ENCODE peak calls at places on chromosomes 2 and 18, in seven cellular contexts. One of them, this sample, is unnamed.

GRCh38 chr2:102657770-102658169 is 38.4 kb downstream of the SLC9A2 start:
- DNase-seq in Peyer's patch: no peak
- DNase-seq in left ventricle myocardium inferior: no peak
- DNase-seq in sigmoid colon: no peak
- DNase-seq in lower lobe of right lung: no peak
- DNase-seq in GM23248: no peak
- DNase-seq in CD8-positive, alpha-beta T cell: no peak
- DNase-seq in this sample: no peak

GRCh38 chr18:3581890-3582289 is 131.9 kb downstream of the TGIF1 start:
- DNase-seq in Peyer's patch: no peak
- DNase-seq in sigmoid colon: no peak
- DNase-seq in CD8-positive, alpha-beta T cell: no peak
- DNase-seq in left ventricle myocardium inferior: no peak
- DNase-seq in GM23248: no peak
- DNase-seq in lower lobe of right lung: no peak
- DNase-seq in this sample: no peak

GRCh38 chr2:217338306-217338916 is 478.5 kb upstream of the TNP1 start:
- DNase-seq in CD8-positive, alpha-beta T cell: no peak
- DNase-seq in GM23248: peak; percentile 92
- DNase-seq in lower lobe of right lung: no peak
- DNase-seq in Peyer's patch: no peak
- DNase-seq in left ventricle myocardium inferior: no peak
- DNase-seq in sigmoid colon: peak; percentile 78
- DNase-seq in this sample: no peak

GRCh38 chr18:12338382-12338781 is 30.3 kb downstream of the TUBB6 start:
- DNase-seq in Peyer's patch: no peak
- DNase-seq in lower lobe of right lung: no peak
- DNase-seq in sigmoid colon: peak; percentile 19
- DNase-seq in GM23248: no peak
- DNase-seq in left ventricle myocardium inferior: no peak
- DNase-seq in CD8-positive, alpha-beta T cell: no peak
- DNase-seq in this sample: no peak

GRCh38 chr2:99112617-99113016 is 28.9 kb upstream of the C2orf15 start:
- DNase-seq in left ventricle myocardium inferior: no peak
- DNase-seq in CD8-positive, alpha-beta T cell: no peak
- DNase-seq in lower lobe of right lung: no peak
- DNase-seq in GM23248: no peak
- DNase-seq in sigmoid colon: no peak
- DNase-seq in Peyer's patch: no peak
- DNase-seq in this sample: no peak

GRCh38 chr2:96795076-96795475 is 21.0 kb upstream of the CNNM3 start:
- DNase-seq in Peyer's patch: no peak
- DNase-seq in GM23248: no peak
- DNase-seq in lower lobe of right lung: no peak
- DNase-seq in left ventricle myocardium inferior: no peak
- DNase-seq in sigmoid colon: peak; percentile 35
- DNase-seq in CD8-positive, alpha-beta T cell: no peak
- DNase-seq in this sample: no peak

GRCh38 chr2:99340669-99341236 is 3.6 kb downstream of the EIF5B start:
- DNase-seq in GM23248: peak; percentile 17
- DNase-seq in lower lobe of right lung: no peak
- DNase-seq in CD8-positive, alpha-beta T cell: no peak
- DNase-seq in sigmoid colon: no peak
- DNase-seq in Peyer's patch: no peak
- DNase-seq in left ventricle myocardium inferior: no peak
- DNase-seq in this sample: no peak

GRCh38 chr18:3706279-3707097 is 256.5 kb downstream of the TGIF1 start:
- DNase-seq in lower lobe of right lung: no peak
- DNase-seq in Peyer's patch: no peak
- DNase-seq in CD8-positive, alpha-beta T cell: no peak
- DNase-seq in GM23248: peak; percentile 25
- DNase-seq in left ventricle myocardium inferior: no peak
- DNase-seq in sigmoid colon: no peak
- DNase-seq in this sample: no peak

GRCh38 chr2:165801176-165801575 is 7.1 kb upstream of the GALNT3 start:
- DNase-seq in lower lobe of right lung: no peak
- DNase-seq in sigmoid colon: no peak
- DNase-seq in GM23248: no peak
- DNase-seq in left ventricle myocardium inferior: no peak
- DNase-seq in CD8-positive, alpha-beta T cell: no peak
- DNase-seq in Peyer's patch: no peak
- DNase-seq in this sample: no peak

GRCh38 chr2:79994161-79994560 is 310.4 kb downstream of the LRRTM1 start:
- DNase-seq in left ventricle myocardium inferior: no peak
- DNase-seq in CD8-positive, alpha-beta T cell: no peak
- DNase-seq in sigmoid colon: no peak
- DNase-seq in lower lobe of right lung: no peak
- DNase-seq in Peyer's patch: no peak
- DNase-seq in GM23248: no peak
- DNase-seq in this sample: no peak

GRCh38 chr2:214410128-214410775 is 602 bp upstream of the VWC2L start:
- DNase-seq in left ventricle myocardium inferior: no peak
- DNase-seq in GM23248: no peak
- DNase-seq in lower lobe of right lung: no peak
- DNase-seq in sigmoid colon: no peak
- DNase-seq in Peyer's patch: no peak
- DNase-seq in CD8-positive, alpha-beta T cell: no peak
- DNase-seq in this sample: no peak

GRCh38 chr2:127807678-127808353 is 3.2 kb downstream of the WDR33 start:
- DNase-seq in left ventricle myocardium inferior: no peak
- DNase-seq in GM23248: peak; percentile 25
- DNase-seq in lower lobe of right lung: no peak
- DNase-seq in CD8-positive, alpha-beta T cell: no peak
- DNase-seq in Peyer's patch: no peak
- DNase-seq in sigmoid colon: no peak
- DNase-seq in this sample: no peak
- H3K4me1 ChIP-seq in left ventricle myocardium inferior: peaks cover 85% of the 10 kb centered on the region
- H3K4me1 ChIP-seq in GM23248: peaks cover 13% of the 10 kb centered on the region
- H3K4me1 ChIP-seq in lower lobe of right lung: peaks cover 67% of the 10 kb centered on the region
- H3K4me1 ChIP-seq in CD8-positive, alpha-beta T cell: peaks cover 58% of the 10 kb centered on the region
- H3K4me1 ChIP-seq in Peyer's patch: peaks cover 4% of the 10 kb centered on the region
- H3K4me1 ChIP-seq in sigmoid colon: no peaks in the 10 kb centered on the region
- H3K4me1 ChIP-seq in this sample: peaks cover 52% of the 10 kb centered on the region

GRCh38 chr18:10119991-10120390 is 206.2 kb downstream of the VAPA start:
- DNase-seq in CD8-positive, alpha-beta T cell: no peak
- DNase-seq in GM23248: no peak
- DNase-seq in left ventricle myocardium inferior: no peak
- DNase-seq in Peyer's patch: no peak
- DNase-seq in sigmoid colon: no peak
- DNase-seq in lower lobe of right lung: no peak
- DNase-seq in this sample: no peak

GRCh38 chr18:10119528-10119927 is 205.7 kb downstream of the VAPA start:
- DNase-seq in CD8-positive, alpha-beta T cell: no peak
- DNase-seq in sigmoid colon: no peak
- DNase-seq in lower lobe of right lung: no peak
- DNase-seq in left ventricle myocardium inferior: no peak
- DNase-seq in GM23248: no peak
- DNase-seq in Peyer's patch: no peak
- DNase-seq in this sample: no peak

GRCh38 chr18:10113156-10114022 is 199.6 kb downstream of the VAPA start:
- DNase-seq in lower lobe of right lung: no peak
- DNase-seq in CD8-positive, alpha-beta T cell: no peak
- DNase-seq in GM23248: no peak
- DNase-seq in left ventricle myocardium inferior: no peak
- DNase-seq in sigmoid colon: peak; percentile 74
- DNase-seq in Peyer's patch: no peak
- DNase-seq in this sample: peak; percentile 36

GRCh38 chr18:10114727-10115463 is 201.1 kb downstream of the VAPA start:
- DNase-seq in left ventricle myocardium inferior: no peak
- DNase-seq in lower lobe of right lung: no peak
- DNase-seq in GM23248: no peak
- DNase-seq in CD8-positive, alpha-beta T cell: no peak
- DNase-seq in Peyer's patch: no peak
- DNase-seq in sigmoid colon: no peak
- DNase-seq in this sample: no peak

GRCh38 chr18:10116574-10116973 is 202.8 kb downstream of the VAPA start:
- DNase-seq in sigmoid colon: no peak
- DNase-seq in left ventricle myocardium inferior: no peak
- DNase-seq in CD8-positive, alpha-beta T cell: no peak
- DNase-seq in Peyer's patch: no peak
- DNase-seq in GM23248: no peak
- DNase-seq in lower lobe of right lung: no peak
- DNase-seq in this sample: no peak
- H3K4me1 ChIP-seq in sigmoid colon: no peaks in the 10 kb centered on the region
- H3K4me1 ChIP-seq in left ventricle myocardium inferior: peaks cover 10% of the 10 kb centered on the region
- H3K4me1 ChIP-seq in CD8-positive, alpha-beta T cell: no peaks in the 10 kb centered on the region
- H3K4me1 ChIP-seq in Peyer's patch: no peaks in the 10 kb centered on the region
- H3K4me1 ChIP-seq in GM23248: peaks cover under 1% of the 10 kb centered on the region
- H3K4me1 ChIP-seq in lower lobe of right lung: peaks cover 28% of the 10 kb centered on the region
- H3K4me1 ChIP-seq in this sample: peaks cover 3% of the 10 kb centered on the region

GRCh38 chr2:240579771-240580614 is 6.5 kb upstream of the CAPN10 start:
- DNase-seq in CD8-positive, alpha-beta T cell: peak; percentile 80
- DNase-seq in left ventricle myocardium inferior: no peak
- DNase-seq in GM23248: peak; percentile 97
- DNase-seq in Peyer's patch: peak; percentile 91
- DNase-seq in sigmoid colon: peak; percentile 88
- DNase-seq in lower lobe of right lung: peak; percentile 89
- DNase-seq in this sample: peak; percentile 77
- H3K4me1 ChIP-seq in CD8-positive, alpha-beta T cell: peaks cover 30% of the 10 kb centered on the region
- H3K4me1 ChIP-seq in left ventricle myocardium inferior: peaks cover 46% of the 10 kb centered on the region
- H3K4me1 ChIP-seq in GM23248: peaks cover 18% of the 10 kb centered on the region
- H3K4me1 ChIP-seq in Peyer's patch: peaks cover 4% of the 10 kb centered on the region
- H3K4me1 ChIP-seq in sigmoid colon: no peaks in the 10 kb centered on the region
- H3K4me1 ChIP-seq in lower lobe of right lung: peaks cover 42% of the 10 kb centered on the region
- H3K4me1 ChIP-seq in this sample: peaks cover 16% of the 10 kb centered on the region

GRCh38 chr18:49167084-49167483 is 216.3 kb upstream of the SMAD7 start:
- DNase-seq in GM23248: no peak
- DNase-seq in sigmoid colon: no peak
- DNase-seq in Peyer's patch: no peak
- DNase-seq in CD8-positive, alpha-beta T cell: no peak
- DNase-seq in lower lobe of right lung: no peak
- DNase-seq in left ventricle myocardium inferior: no peak
- DNase-seq in this sample: no peak
- H3K4me1 ChIP-seq in GM23248: peaks cover under 1% of the 10 kb centered on the region
- H3K4me1 ChIP-seq in sigmoid colon: no peaks in the 10 kb centered on the region
- H3K4me1 ChIP-seq in Peyer's patch: no peaks in the 10 kb centered on the region
- H3K4me1 ChIP-seq in CD8-positive, alpha-beta T cell: no peaks in the 10 kb centered on the region
- H3K4me1 ChIP-seq in lower lobe of right lung: peaks cover 23% of the 10 kb centered on the region
- H3K4me1 ChIP-seq in left ventricle myocardium inferior: no peaks in the 10 kb centered on the region
- H3K4me1 ChIP-seq in this sample: no peaks in the 10 kb centered on the region

GRCh38 chr2:54519841-54520459 is 63.8 kb downstream of the SPTBN1 start:
- DNase-seq in Peyer's patch: no peak
- DNase-seq in sigmoid colon: no peak
- DNase-seq in lower lobe of right lung: no peak
- DNase-seq in left ventricle myocardium inferior: no peak
- DNase-seq in CD8-positive, alpha-beta T cell: no peak
- DNase-seq in GM23248: no peak
- DNase-seq in this sample: no peak
- H3K4me1 ChIP-seq in Peyer's patch: no peaks in the 10 kb centered on the region
- H3K4me1 ChIP-seq in sigmoid colon: no peaks in the 10 kb centered on the region
- H3K4me1 ChIP-seq in lower lobe of right lung: peaks cover 75% of the 10 kb centered on the region
- H3K4me1 ChIP-seq in left ventricle myocardium inferior: peaks cover 99% of the 10 kb centered on the region
- H3K4me1 ChIP-seq in CD8-positive, alpha-beta T cell: no peaks in the 10 kb centered on the region
- H3K4me1 ChIP-seq in GM23248: peaks cover 44% of the 10 kb centered on the region
- H3K4me1 ChIP-seq in this sample: peaks cover 15% of the 10 kb centered on the region

DNA sequence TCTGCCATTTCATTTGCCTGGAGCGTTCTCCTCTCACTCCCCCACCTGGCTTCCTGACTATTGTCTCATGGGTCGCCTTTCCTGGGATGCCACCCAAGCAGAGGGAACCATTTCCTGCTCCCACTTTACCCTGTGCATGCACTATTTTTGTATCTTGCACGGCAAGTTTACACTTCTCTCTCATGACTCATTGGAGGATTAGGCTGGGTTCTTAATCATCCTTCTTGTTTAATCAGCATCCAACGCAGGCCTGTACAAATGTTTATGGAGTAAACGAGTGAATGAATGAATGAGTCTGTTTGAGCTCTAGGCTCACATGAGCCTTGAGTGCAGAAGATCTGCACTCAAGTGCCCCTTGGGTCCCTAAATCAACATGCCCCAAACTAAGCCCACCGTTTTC is 3.8 kb upstream of the ARHGAP25 start:
- DNase-seq in Peyer's patch: no peak
- DNase-seq in left ventricle myocardium inferior: no peak
- DNase-seq in sigmoid colon: no peak
- DNase-seq in lower lobe of right lung: no peak
- DNase-seq in CD8-positive, alpha-beta T cell: no peak
- DNase-seq in GM23248: peak; percentile 55
- DNase-seq in this sample: no peak
- H3K4me1 ChIP-seq in Peyer's patch: no peaks in the 10 kb centered on the region
- H3K4me1 ChIP-seq in left ventricle myocardium inferior: no peaks in the 10 kb centered on the region
- H3K4me1 ChIP-seq in sigmoid colon: no peaks in the 10 kb centered on the region
- H3K4me1 ChIP-seq in lower lobe of right lung: peaks cover 11% of the 10 kb centered on the region
- H3K4me1 ChIP-seq in CD8-positive, alpha-beta T cell: peaks cover 34% of the 10 kb centered on the region
- H3K4me1 ChIP-seq in GM23248: no peaks in the 10 kb centered on the region
- H3K4me1 ChIP-seq in this sample: no peaks in the 10 kb centered on the region

GRCh38 chr2:207724113-207724512 is 12.7 kb downstream of the CCNYL1 start:
- DNase-seq in lower lobe of right lung: no peak
- DNase-seq in Peyer's patch: no peak
- DNase-seq in sigmoid colon: no peak
- DNase-seq in left ventricle myocardium inferior: no peak
- DNase-seq in GM23248: no peak
- DNase-seq in CD8-positive, alpha-beta T cell: no peak
- DNase-seq in this sample: no peak
- H3K4me1 ChIP-seq in lower lobe of right lung: peaks cover 24% of the 10 kb centered on the region
- H3K4me1 ChIP-seq in Peyer's patch: no peaks in the 10 kb centered on the region
- H3K4me1 ChIP-seq in sigmoid colon: no peaks in the 10 kb centered on the region
- H3K4me1 ChIP-seq in left ventricle myocardium inferior: peaks cover 15% of the 10 kb centered on the region
- H3K4me1 ChIP-seq in GM23248: peaks cover 24% of the 10 kb centered on the region
- H3K4me1 ChIP-seq in CD8-positive, alpha-beta T cell: peaks cover 16% of the 10 kb centered on the region
- H3K4me1 ChIP-seq in this sample: no peaks in the 10 kb centered on the region

GRCh38 chr2:85389139-85389538 is 21.0 kb downstream of the CAPG start:
- DNase-seq in GM23248: no peak
- DNase-seq in CD8-positive, alpha-beta T cell: no peak
- DNase-seq in sigmoid colon: peak; percentile 34
- DNase-seq in lower lobe of right lung: no peak
- DNase-seq in left ventricle myocardium inferior: no peak
- DNase-seq in Peyer's patch: peak; percentile 32
- DNase-seq in this sample: no peak
- H3K4me1 ChIP-seq in GM23248: peaks cover 9% of the 10 kb centered on the region
- H3K4me1 ChIP-seq in CD8-positive, alpha-beta T cell: peaks cover 9% of the 10 kb centered on the region
- H3K4me1 ChIP-seq in sigmoid colon: no peaks in the 10 kb centered on the region
- H3K4me1 ChIP-seq in lower lobe of right lung: no peaks in the 10 kb centered on the region
- H3K4me1 ChIP-seq in left ventricle myocardium inferior: no peaks in the 10 kb centered on the region
- H3K4me1 ChIP-seq in Peyer's patch: no peaks in the 10 kb centered on the region
- H3K4me1 ChIP-seq in this sample: peaks cover 6% of the 10 kb centered on the region

DNA sequence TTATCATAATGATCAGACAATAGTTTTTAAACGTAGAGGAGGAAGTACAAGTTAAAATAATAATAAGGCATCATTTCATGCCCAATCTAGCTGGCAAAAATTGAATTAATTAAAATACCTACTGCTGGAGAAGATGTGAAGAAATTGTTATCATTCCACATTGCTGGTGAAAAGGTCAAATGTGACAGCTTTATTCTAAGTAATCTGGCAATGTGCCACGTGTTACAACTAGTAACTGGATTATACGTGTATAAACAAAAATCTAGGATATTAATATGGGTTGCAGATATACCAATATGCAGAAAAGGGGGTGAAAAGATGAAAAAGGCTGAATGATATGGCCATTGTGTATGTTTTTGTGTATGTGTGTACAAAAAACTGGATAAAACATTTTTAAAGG is 32.4 kb downstream of the SMAD2 start:
- DNase-seq in GM23248: peak; percentile 6
- DNase-seq in left ventricle myocardium inferior: no peak
- DNase-seq in CD8-positive, alpha-beta T cell: no peak
- DNase-seq in lower lobe of right lung: no peak
- DNase-seq in sigmoid colon: no peak
- DNase-seq in Peyer's patch: no peak
- DNase-seq in this sample: no peak
- H3K4me1 ChIP-seq in GM23248: peaks cover 7% of the 10 kb centered on the region
- H3K4me1 ChIP-seq in left ventricle myocardium inferior: peaks cover 74% of the 10 kb centered on the region
- H3K4me1 ChIP-seq in CD8-positive, alpha-beta T cell: peaks cover 29% of the 10 kb centered on the region
- H3K4me1 ChIP-seq in lower lobe of right lung: peaks cover 42% of the 10 kb centered on the region
- H3K4me1 ChIP-seq in sigmoid colon: no peaks in the 10 kb centered on the region
- H3K4me1 ChIP-seq in Peyer's patch: no peaks in the 10 kb centered on the region
- H3K4me1 ChIP-seq in this sample: peaks cover 33% of the 10 kb centered on the region